ENCODE peak calls at places on chromosomes 1 and 21, in seven cellular contexts. G is T-helper 1 cell, Y is type B pancreatic cell, S is Kasumi-1, I is NCI-H146, Q is iris pigment epithelial cell, J is glutamatergic neuron. R is an unnamed sample.

GRCh38 chr1:209383422-209383821 is 200.1 kb upstream of the CAMK1G start:
- DNase-seq in G (no peak), Y (no peak), S (no peak), I (peak; percentile 28), Q (no peak), J (no peak), R (no peak)

GRCh38 chr1:16915627-16915973 is 6.1 kb upstream of the CROCC start:
- DNase-seq in G (no peak), Y (no peak), S (peak; percentile 70), I (no peak), Q (no peak), J (no peak), R (peak; percentile 28)

GRCh38 chr1:151158751-151159251 is 2.4 kb downstream of the TNFAIP8L2 start:
- DNase-seq in G (no peak), Y (no peak), S (no peak), I (no peak), Q (no peak), J (no peak), R (no peak)

GRCh38 chr1:117120774-117121588 is 568 bp downstream of the TRIM45 start:
- DNase-seq in G (no peak), Y (no peak), S (peak; percentile 58), I (peak; percentile 79), Q (peak; percentile 57), J (no peak), R (no peak)

GRCh38 chr1:240399381-240399780 is 212.6 kb downstream of the GREM2 start:
- DNase-seq in G (no peak), Y (no peak), S (no peak), I (no peak), Q (peak; percentile 97), J (no peak), R (no peak)

GRCh38 chr1:203340112-203340804 is 10.7 kb downstream of the FMOD start:
- DNase-seq in G (no peak), Y (no peak), S (peak; percentile 81), I (peak; percentile 87), Q (peak; percentile 80), J (peak; percentile 71), R (peak; percentile 78)

GRCh38 chr21:46058339-46059145 is 39.4 kb upstream of the COL6A2 start:
- DNase-seq in G (no peak), Y (peak; percentile 42), S (no peak), I (no peak), Q (no peak), J (no peak), R (no peak)

GRCh38 chr1:231691618-231692259 is 65.1 kb downstream of the DISC1 start:
- DNase-seq in G (no peak), Y (no peak), S (no peak), I (peak; percentile 15), Q (peak; percentile 61), J (peak; percentile 81), R (no peak)

GRCh38 chr1:8409666-8410065 is 91.8 kb downstream of the SLC45A1 start:
- DNase-seq in G (no peak), Y (no peak), S (no peak), I (no peak), Q (no peak), J (no peak), R (no peak)

GRCh38 chr1:210739627-210740026 is 394.3 kb downstream of the KCNH1 start:
- DNase-seq in G (no peak), Y (no peak), S (no peak), I (no peak), Q (no peak), J (no peak), R (no peak)

GRCh38 chr1:93635614-93636543 is 45.8 kb downstream of the BCAR3 start:
- DNase-seq in G (no peak), Y (no peak), S (no peak), I (no peak), Q (no peak), J (no peak), R (peak; percentile 51)

GRCh38 chr1:168613038-168613451 is 36.6 kb downstream of the XCL1 start:
- DNase-seq in G (no peak), Y (no peak), S (no peak), I (no peak), Q (no peak), J (no peak), R (peak; percentile 67)

GRCh38 chr1:111615874-111616715 is 3.5 kb upstream of the RAP1A start:
- DNase-seq in G (no peak), Y (no peak), S (peak; percentile 89), I (no peak), Q (no peak), J (no peak), R (no peak)

GRCh38 chr1:41394918-41395598 is 33.8 kb downstream of the FOXO6 start:
- DNase-seq in G (no peak), Y (no peak), S (peak; percentile 25), I (peak; percentile 24), Q (no peak), J (peak; percentile 58), R (peak; percentile 54)

GRCh38 chr21:38145104-38145503 is 111.7 kb upstream of the KCNJ15 start:
- DNase-seq in G (no peak), Y (no peak), S (no peak), I (no peak), Q (no peak), J (no peak), R (no peak)

GRCh38 chr1:93707956-93708355 is 26.3 kb upstream of the BCAR3 start:
- DNase-seq in G (no peak), Y (no peak), S (peak; percentile 4), I (no peak), Q (no peak), J (no peak), R (no peak)

GRCh38 chr1:174217787-174218574 is 58.7 kb downstream of the RABGAP1L start:
- DNase-seq in G (no peak), Y (no peak), S (peak; percentile 41), I (peak; percentile 14), Q (peak; percentile 56), J (no peak), R (peak; percentile 51)

GRCh38 chr1:37887986-37888700 is 28.8 kb upstream of the MTF1 start:
- DNase-seq in G (no peak), Y (no peak), S (no peak), I (no peak), Q (no peak), J (no peak), R (no peak)

GRCh38 chr21:36883532-36884486 is 82.7 kb downstream of the HLCS start:
- DNase-seq in G (no peak), Y (no peak), S (no peak), I (no peak), Q (no peak), J (no peak), R (no peak)